ENCODE peak calls at places on chromosomes 1 and 21, in nine cellular contexts. M, Z, P, C, V, A, R, K and W are unnamed samples.

GRCh38 chr1:112995890-112996289 is 39.9 kb upstream of the SLC16A1 start:
- DNase-seq in M (peak), Z (no peak), P (no peak), C (no peak), V (peak), A (no peak), R (no peak), K (no peak), W (peak)

GRCh38 chr1:209202826-209203439 is 380.6 kb upstream of the CAMK1G start:
- DNase-seq in M (peak), Z (no peak), P (peak), C (peak), V (peak), A (peak), R (peak), K (peak), W (peak)

GRCh38 chr1:53617382-53618217 is 121.4 kb downstream of the GLIS1 start:
- DNase-seq in M (peak), Z (no peak), P (peak), C (no peak), V (no peak), A (no peak), R (peak), K (peak), W (peak)

GRCh38 chr1:47478090-47478489 is 40.2 kb downstream of the FOXD2 start:
- DNase-seq in M (peak), Z (no peak), P (no peak), C (no peak), V (no peak), A (no peak), R (no peak), K (no peak), W (no peak)

GRCh38 chr21:35027558-35028450 is 21.3 kb downstream of the RUNX1 start:
- DNase-seq in M (no peak), Z (no peak), P (no peak), C (no peak), V (no peak), A (no peak), R (no peak), K (no peak), W (no peak)

GRCh38 chr1:159421821-159422220 is 10.2 kb upstream of the OR10J4 start:
- DNase-seq in M (no peak), Z (no peak), P (no peak), C (no peak), V (no peak), A (no peak), R (no peak), K (no peak), W (no peak)

GRCh38 chr1:224377676-224378006 is 21.0 kb downstream of the CNIH4 start:
- DNase-seq in M (peak), Z (peak), P (no peak), C (no peak), V (peak), A (no peak), R (peak), K (peak), W (peak)

GRCh38 chr1:213979751-213980605 is 7.8 kb upstream of the PROX1 start:
- DNase-seq in M (no peak), Z (no peak), P (no peak), C (no peak), V (no peak), A (no peak), R (no peak), K (no peak), W (no peak)

GRCh38 chr1:222792744-222793143 is 22.1 kb upstream of the DISP1 start:
- DNase-seq in M (peak), Z (no peak), P (no peak), C (peak), V (peak), A (peak), R (peak), K (no peak), W (peak)

GRCh38 chr1:180382326-180383115 is 119.9 kb downstream of the ACBD6 start:
- DNase-seq in M (peak), Z (no peak), P (no peak), C (no peak), V (peak), A (no peak), R (peak), K (peak), W (no peak)

GRCh38 chr1:174209347-174210187 is 50.2 kb downstream of the RABGAP1L start:
- DNase-seq in M (no peak), Z (no peak), P (no peak), C (no peak), V (no peak), A (no peak), R (no peak), K (no peak), W (no peak)

GRCh38 chr1:156461781-156462647 is 38.6 kb downstream of the MEF2D start:
- DNase-seq in M (no peak), Z (no peak), P (no peak), C (no peak), V (no peak), A (no peak), R (peak), K (no peak), W (peak)

GRCh38 chr1:206836111-206836510 is 29.3 kb upstream of the IL20 start:
- DNase-seq in M (peak), Z (no peak), P (no peak), C (no peak), V (peak), A (no peak), R (peak), K (no peak), W (peak)

GRCh38 chr1:223175032-223175431 is 32.0 kb upstream of the TLR5 start:
- DNase-seq in M (no peak), Z (no peak), P (no peak), C (no peak), V (no peak), A (no peak), R (peak), K (no peak), W (peak)

GRCh38 chr21:45252448-45252925 is 35.2 kb downstream of the POFUT2 start:
- DNase-seq in M (no peak), Z (no peak), P (no peak), C (no peak), V (no peak), A (no peak), R (no peak), K (no peak), W (no peak)

GRCh38 chr1:93907718-93908117 is 1.5 kb downstream of the GCLM start:
- DNase-seq in M (peak), Z (no peak), P (peak), C (peak), V (peak), A (peak), R (peak), K (no peak), W (peak)

GRCh38 chr1:184002071-184002470 is 35.5 kb downstream of the COLGALT2 start:
- DNase-seq in M (peak), Z (no peak), P (peak), C (no peak), V (peak), A (no peak), R (peak), K (peak), W (peak)

GRCh38 chr1:218374972-218375371 is 29.8 kb downstream of the TGFB2 start:
- DNase-seq in M (peak), Z (no peak), P (no peak), C (no peak), V (no peak), A (no peak), R (peak), K (no peak), W (peak)

GRCh38 chr1:22847709-22848108 is 125.0 kb downstream of the LACTBL1 start:
- DNase-seq in M (no peak), Z (no peak), P (no peak), C (no peak), V (no peak), A (no peak), R (no peak), K (no peak), W (no peak)

GRCh38 chr21:38815060-38815405 is 9.3 kb downstream of the ETS2 start:
- DNase-seq in M (peak), Z (no peak), P (no peak), C (no peak), V (no peak), A (no peak), R (peak), K (no peak), W (peak)

GRCh38 chr1:57464756-57465155 is 40.9 kb upstream of the DAB1 start:
- DNase-seq in M (no peak), Z (no peak), P (no peak), C (peak), V (no peak), A (no peak), R (no peak), K (no peak), W (no peak)

GRCh38 chr1:234570741-234571140 is 39.2 kb downstream of the IRF2BP2 start:
- DNase-seq in M (no peak), Z (no peak), P (no peak), C (no peak), V (no peak), A (no peak), R (no peak), K (no peak), W (no peak)